ENCODE peak calls at places on chromosomes 4 and X, in four cellular contexts. One of them, this sample, is unnamed.

GRCh38 chrX:17613979-17614572 is 123.2 kb upstream of the SCML1 start:
- DNase-seq in H9: no peak
- DNase-seq in lung: peak; percentile 44
- DNase-seq in left ventricle myocardium inferior: no peak
- DNase-seq in this sample: no peak

GRCh38 chrX:103927030-103927429 is 35.4 kb upstream of the TMSB15B start:
- DNase-seq in H9: no peak
- DNase-seq in lung: no peak
- DNase-seq in left ventricle myocardium inferior: no peak
- DNase-seq in this sample: no peak

GRCh38 chr4:113587640-113588275 is 173.8 kb downstream of the CAMK2D start:
- DNase-seq in H9: no peak
- DNase-seq in lung: no peak
- DNase-seq in left ventricle myocardium inferior: no peak
- DNase-seq in this sample: no peak

GRCh38 chr4:183444953-183445543 is 612 bp downstream of the CDKN2AIP start:
- DNase-seq in H9: no peak
- DNase-seq in lung: peak; percentile 41
- DNase-seq in left ventricle myocardium inferior: peak; percentile 45
- DNase-seq in this sample: peak; percentile 83

GRCh38 chr4:26206981-26207380 is 113.8 kb upstream of the RBPJ start:
- DNase-seq in H9: no peak
- DNase-seq in lung: no peak
- DNase-seq in left ventricle myocardium inferior: no peak
- DNase-seq in this sample: no peak

GRCh38 chrX:134694333-134694925 is 36.2 kb upstream of the PLAC1 start:
- DNase-seq in H9: no peak
- DNase-seq in lung: no peak
- DNase-seq in left ventricle myocardium inferior: no peak
- DNase-seq in this sample: no peak

GRCh38 chr4:183355405-183355804 is 33.2 kb upstream of the CLDN24 start:
- DNase-seq in H9: no peak
- DNase-seq in lung: no peak
- DNase-seq in left ventricle myocardium inferior: no peak
- DNase-seq in this sample: no peak

GRCh38 chrX:54994099-54994498 is at the start of gene PFKFB1:
- DNase-seq in H9: no peak
- DNase-seq in lung: no peak
- DNase-seq in left ventricle myocardium inferior: no peak
- DNase-seq in this sample: no peak

GRCh38 chr4:25031077-25031606 is 396 bp upstream of the LGI2 start:
- DNase-seq in H9: peak; percentile 54
- DNase-seq in lung: no peak
- DNase-seq in left ventricle myocardium inferior: peak; percentile 22
- DNase-seq in this sample: peak; percentile 76

GRCh38 chr4:60847614-60848013 is 352.5 kb upstream of the ADGRL3 start:
- DNase-seq in H9: no peak
- DNase-seq in lung: no peak
- DNase-seq in left ventricle myocardium inferior: no peak
- DNase-seq in this sample: no peak

GRCh38 chrX:129980540-129981206 is 1.8 kb upstream of the BCORL1 start:
- DNase-seq in H9: peak; percentile 59
- DNase-seq in lung: peak; percentile 52
- DNase-seq in left ventricle myocardium inferior: peak; percentile 64
- DNase-seq in this sample: no peak

GRCh38 chr4:71189471-71189870 is 149.3 kb upstream of the SLC4A4 start:
- DNase-seq in H9: no peak
- DNase-seq in lung: no peak
- DNase-seq in left ventricle myocardium inferior: no peak
- DNase-seq in this sample: no peak

GRCh38 chr4:39526810-39527295 is 386 bp downstream of the UGDH start:
- DNase-seq in H9: no peak
- DNase-seq in lung: no peak
- DNase-seq in left ventricle myocardium inferior: no peak
- DNase-seq in this sample: no peak

GRCh38 chr4:151169900-151170299 is 70.5 kb downstream of the RPS3A start:
- DNase-seq in H9: no peak
- DNase-seq in lung: no peak
- DNase-seq in left ventricle myocardium inferior: no peak
- DNase-seq in this sample: no peak

GRCh38 chr4:186717556-186717955 is 6.1 kb downstream of the FAT1 start:
- DNase-seq in H9: no peak
- DNase-seq in lung: no peak
- DNase-seq in left ventricle myocardium inferior: no peak
- DNase-seq in this sample: no peak

GRCh38 chrX:44223150-44223549 is 120.3 kb downstream of the EFHC2 start:
- DNase-seq in H9: no peak
- DNase-seq in lung: no peak
- DNase-seq in left ventricle myocardium inferior: no peak
- DNase-seq in this sample: no peak

GRCh38 chrX:48589482-48590162 is 7.7 kb upstream of the WDR13 start:
- DNase-seq in H9: no peak
- DNase-seq in lung: no peak
- DNase-seq in left ventricle myocardium inferior: no peak
- DNase-seq in this sample: no peak

GRCh38 chr4:151866266-151866918 is 105.6 kb upstream of the GATB start:
- DNase-seq in H9: no peak
- DNase-seq in lung: no peak
- DNase-seq in left ventricle myocardium inferior: no peak
- DNase-seq in this sample: no peak

GRCh38 chr4:29711226-29711625 is 1008.9 kb upstream of the PCDH7 start:
- DNase-seq in H9: no peak
- DNase-seq in lung: no peak
- DNase-seq in left ventricle myocardium inferior: no peak
- DNase-seq in this sample: no peak

DNA sequence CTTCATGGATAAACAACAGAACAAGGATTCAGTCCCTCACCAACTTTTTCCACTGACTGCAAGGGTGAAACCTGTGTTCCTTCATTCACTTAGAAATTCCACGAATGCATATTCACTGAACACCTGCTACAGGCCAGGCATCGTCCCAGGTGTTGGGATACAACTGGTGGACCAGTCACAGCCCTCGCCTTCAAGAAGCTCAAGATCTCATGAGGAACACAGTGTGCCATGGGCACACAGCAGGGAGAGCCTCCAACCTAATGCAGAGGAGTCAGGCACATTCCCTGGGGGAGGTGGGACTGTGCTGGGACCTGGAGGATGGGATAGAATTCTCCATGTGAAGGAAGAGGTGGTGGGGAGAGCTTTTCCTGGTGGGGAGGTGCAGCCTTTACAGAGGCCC is 107.6 kb upstream of the PDLIM3 start:
- DNase-seq in H9: no peak
- DNase-seq in lung: no peak
- DNase-seq in left ventricle myocardium inferior: no peak
- DNase-seq in this sample: no peak
- H3K27ac ChIP-seq in H9: no peak overlapping the region
- H3K27ac ChIP-seq in lung: no peak overlapping the region
- H3K27ac ChIP-seq in left ventricle myocardium inferior: peak overlapping the region; percentile 28
- H3K27ac ChIP-seq in this sample: peak overlapping the region; percentile 56

GRCh38 chrX:19040373-19040772 is 56.5 kb upstream of the PHKA2 start:
- DNase-seq in H9: no peak
- DNase-seq in lung: no peak
- DNase-seq in left ventricle myocardium inferior: no peak
- DNase-seq in this sample: no peak
- TF ChIP-seq CTCF in H9: peak; percentile 64
- TF ChIP-seq CTCF in lung: no peak
- TF ChIP-seq CTCF in left ventricle myocardium inferior: peak; percentile 43
- TF ChIP-seq CTCF in this sample: no peak

DNA sequence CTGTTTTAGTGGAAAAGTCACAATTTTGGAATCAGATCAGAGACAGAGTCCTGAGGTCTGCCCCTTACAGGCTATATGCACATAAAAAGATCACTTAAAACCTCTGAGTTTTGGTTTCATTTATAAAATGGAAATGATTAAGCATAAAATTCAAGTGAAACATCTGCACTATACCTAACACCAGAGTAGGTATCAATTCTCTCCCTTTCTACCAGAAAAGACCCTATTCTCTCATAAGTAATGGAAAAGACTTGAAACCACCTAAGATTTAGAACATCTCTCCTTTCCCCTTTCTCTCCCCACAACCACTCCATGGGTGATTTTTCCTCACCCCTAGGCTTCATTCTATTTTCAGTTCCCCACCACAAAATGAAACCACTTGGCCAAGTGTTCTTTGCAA is 907 bp downstream of the LHFPL1 start:
- DNase-seq in H9: no peak
- DNase-seq in lung: no peak
- DNase-seq in left ventricle myocardium inferior: no peak
- DNase-seq in this sample: no peak
- H3K27ac ChIP-seq in H9: no peak overlapping the region
- H3K27ac ChIP-seq in lung: no peak overlapping the region
- H3K27ac ChIP-seq in left ventricle myocardium inferior: no peak overlapping the region
- H3K27ac ChIP-seq in this sample: peak overlapping the region; percentile 60

GRCh38 chr4:5199912-5200311 is 148.6 kb downstream of the STK32B start:
- DNase-seq in H9: no peak
- DNase-seq in lung: no peak
- DNase-seq in left ventricle myocardium inferior: no peak
- DNase-seq in this sample: no peak

GRCh38 chr4:5203309-5203708 is 152.0 kb downstream of the STK32B start:
- DNase-seq in H9: no peak
- DNase-seq in lung: no peak
- DNase-seq in left ventricle myocardium inferior: no peak
- DNase-seq in this sample: no peak

GRCh38 chr4:5200546-5200945 is 149.3 kb downstream of the STK32B start:
- DNase-seq in H9: no peak
- DNase-seq in lung: no peak
- DNase-seq in left ventricle myocardium inferior: no peak
- DNase-seq in this sample: no peak

GRCh38 chr4:5198586-5198985 is 147.3 kb downstream of the STK32B start:
- DNase-seq in H9: no peak
- DNase-seq in lung: no peak
- DNase-seq in left ventricle myocardium inferior: no peak
- DNase-seq in this sample: no peak

DNA sequence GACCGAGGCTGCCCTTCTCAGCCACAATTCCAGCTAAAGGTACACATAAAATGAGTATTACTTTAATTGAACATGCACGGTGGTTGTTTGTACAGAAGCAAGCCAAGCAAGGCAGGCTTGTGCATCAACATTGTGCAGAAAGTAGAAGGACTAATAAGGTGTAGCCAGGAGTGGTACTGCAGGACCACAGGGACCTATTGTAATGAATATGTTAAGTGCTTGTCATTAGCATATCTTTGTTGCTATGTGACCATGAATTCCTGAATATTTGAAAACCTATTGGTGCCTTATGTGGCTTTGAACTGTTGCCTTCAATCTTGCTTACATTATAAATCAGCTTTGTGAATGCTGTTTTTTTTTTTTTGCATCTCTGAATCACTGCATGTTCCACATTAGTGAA is 147.9 kb downstream of the STK32B start:
- DNase-seq in H9: no peak
- DNase-seq in lung: no peak
- DNase-seq in left ventricle myocardium inferior: no peak
- DNase-seq in this sample: no peak
- TF ChIP-seq CTCF in H9: no peak
- TF ChIP-seq CTCF in lung: no peak
- TF ChIP-seq CTCF in left ventricle myocardium inferior: no peak
- TF ChIP-seq CTCF in this sample: no peak

DNA sequence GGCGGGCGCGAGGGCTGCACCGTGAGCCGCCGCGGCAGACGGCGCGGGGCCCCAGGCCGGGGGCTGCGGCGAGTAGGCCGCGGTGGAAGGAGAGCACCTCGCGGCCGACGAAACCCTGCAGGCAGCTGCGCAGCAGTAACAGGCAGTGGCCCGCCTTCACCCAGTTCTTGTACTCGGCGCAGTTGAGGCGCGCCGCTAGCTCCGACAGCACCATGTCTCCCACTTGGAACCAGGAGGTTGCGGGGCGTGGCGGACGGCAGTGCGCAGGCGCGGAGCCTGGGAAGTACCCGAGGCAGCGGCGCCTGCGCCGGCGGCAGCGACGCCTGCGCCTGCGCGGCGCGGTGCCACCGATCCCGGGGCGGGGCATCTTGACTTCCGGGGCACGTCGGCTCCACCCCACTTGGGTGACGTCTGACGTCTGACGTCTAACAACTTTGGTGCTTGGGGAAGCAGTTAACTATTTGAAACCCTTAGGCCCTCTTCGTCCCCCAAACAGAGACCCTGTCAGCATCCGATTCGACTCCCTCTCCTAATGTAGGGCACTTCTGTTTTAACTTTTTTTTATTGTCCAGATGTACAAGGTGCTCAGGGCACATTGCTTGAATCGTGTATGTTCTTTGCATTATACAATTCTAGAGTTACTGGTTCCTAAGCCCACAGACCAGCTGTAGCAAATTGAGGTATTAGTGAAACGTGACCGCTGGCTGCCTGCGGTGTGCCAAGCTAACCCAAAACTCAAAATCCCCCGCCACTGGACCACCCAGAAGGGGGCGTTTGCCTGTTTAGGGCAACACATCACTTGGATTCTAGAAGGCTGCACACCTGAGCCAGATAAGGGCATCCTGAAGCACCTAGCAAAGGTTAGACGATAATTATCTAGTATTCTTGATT is at the start of gene CXorf38:
- DNase-seq in H9: peak; percentile 96
- DNase-seq in lung: peak; percentile 93
- DNase-seq in left ventricle myocardium inferior: peak; percentile 90
- DNase-seq in this sample: peak; percentile 92
- H3K27ac ChIP-seq in H9: peak within 1 kb of the TSS; percentile 54
- H3K27ac ChIP-seq in lung: peak within 1 kb of the TSS; percentile 87
- H3K27ac ChIP-seq in left ventricle myocardium inferior: peak within 1 kb of the TSS; percentile 87
- H3K27ac ChIP-seq in this sample: peak within 1 kb of the TSS; percentile 86

GRCh38 chr4:111475001-111475400 is 670.3 kb upstream of the FAM241A start:
- DNase-seq in H9: peak; percentile 66
- DNase-seq in lung: no peak
- DNase-seq in left ventricle myocardium inferior: no peak
- DNase-seq in this sample: no peak
- TF ChIP-seq CTCF in H9: peak; percentile 81
- TF ChIP-seq CTCF in lung: no peak
- TF ChIP-seq CTCF in left ventricle myocardium inferior: peak; percentile 68
- TF ChIP-seq CTCF in this sample: no peak

DNA sequence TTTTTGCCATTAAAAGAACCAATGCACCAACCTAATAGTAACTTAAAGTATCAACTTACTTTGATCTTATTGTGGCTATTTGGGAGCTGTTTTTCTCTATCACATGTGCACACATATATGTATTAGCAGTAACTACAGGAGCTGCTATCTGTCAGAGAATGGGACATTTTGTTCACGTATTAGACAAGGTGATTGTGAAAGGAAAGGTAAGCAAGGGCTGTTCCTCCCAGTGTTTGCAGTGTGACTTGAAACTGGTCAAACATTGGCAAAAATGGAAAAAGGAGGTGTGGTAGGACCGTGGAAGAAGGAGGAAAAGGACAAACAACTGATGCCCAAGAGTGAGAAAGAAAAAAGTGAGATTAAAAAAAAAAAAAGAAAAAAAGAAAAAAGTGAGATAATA is 43.1 kb upstream of the KLHL2 start:
- DNase-seq in H9: no peak
- DNase-seq in lung: no peak
- DNase-seq in left ventricle myocardium inferior: no peak
- DNase-seq in this sample: no peak
- H3K27ac ChIP-seq in H9: no peak overlapping the region
- H3K27ac ChIP-seq in lung: no peak overlapping the region
- H3K27ac ChIP-seq in left ventricle myocardium inferior: no peak overlapping the region
- H3K27ac ChIP-seq in this sample: no peak overlapping the region

GRCh38 chrX:39477438-39478120 is 620.2 kb downstream of the BCOR start:
- DNase-seq in H9: peak; percentile 88
- DNase-seq in lung: no peak
- DNase-seq in left ventricle myocardium inferior: peak; percentile 79
- DNase-seq in this sample: no peak
- TF ChIP-seq CTCF in H9: peak; percentile 71
- TF ChIP-seq CTCF in lung: no peak
- TF ChIP-seq CTCF in left ventricle myocardium inferior: peak; percentile 34
- TF ChIP-seq CTCF in this sample: no peak